ENCODE peak calls at places on chromosome 1, in five cellular contexts. I is Caki2; Q is stimulated activated effector memory CD8-positive, alpha-beta T cell treated with anti-CD3 and anti-CD28 coated beads, Interleukin-12 subunit alpha, Interleukin-12 subunit beta, amount 100 ng/mL, for 72 hours; L is left lung; Z is amygdala. E is an unnamed sample.

GRCh38 chr1:118204648-118205047 is 19.6 kb upstream of the SPAG17 start:
- DNase-seq in Z (no peak), I (no peak), Q (no peak), L (no peak), E (no peak)

GRCh38 chr1:1243261-1243660 is 3.3 kb downstream of the C1QTNF12 start:
- DNase-seq in L (no peak), Q (no peak), Z (no peak), I (no peak), E (no peak)

GRCh38 chr1:50529510-50529909 is 106.3 kb upstream of the DMRTA2 start:
- DNase-seq in Z (no peak), I (no peak), Q (no peak), L (no peak), E (no peak)

GRCh38 chr1:980137-980571 is 1.7 kb downstream of the PERM1 start:
- DNase-seq in Z (no peak), L (no peak), I (no peak), Q (no peak), E (no peak)

GRCh38 chr1:219621047-219621786 is 8.3 kb upstream of the ZC3H11B start:
- DNase-seq in Z (no peak), Q (no peak), I (no peak), L (no peak), E (no peak)

GRCh38 chr1:9792156-9793042 is 31.4 kb downstream of the CLSTN1 start:
- DNase-seq in I (peak), Z (no peak), L (no peak), Q (no peak), E (no peak)

GRCh38 chr1:8689431-8690252 is 127.8 kb downstream of the RERE start:
- DNase-seq in Q (no peak), I (no peak), L (no peak), Z (no peak), E (peak)

GRCh38 chr1:8892026-8892425 is 13.5 kb upstream of the ENO1 start:
- DNase-seq in I (no peak), Q (no peak), Z (no peak), L (no peak), E (no peak)

GRCh38 chr1:12150456-12151200 is 16.2 kb upstream of the TNFRSF1B start:
- DNase-seq in Q (no peak), Z (no peak), L (peak), I (no peak), E (peak)

GRCh38 chr1:62057631-62058290 is 136.9 kb upstream of the L1TD1 start:
- DNase-seq in Z (no peak), L (no peak), Q (no peak), I (no peak), E (no peak)